ENCODE peak calls at places on chromosomes 7 and 10, in four cellular contexts. J is neural progenitor cell, B is GM23248, F is HCT116. N is an unnamed sample.

GRCh38 chr10:104311184-104311720 is 27.0 kb downstream of the ITPRIP start:
- DNase-seq in J (no peak), B (no peak), F (no peak), N (no peak)

GRCh38 chr7:71414490-71414889 is 282.5 kb downstream of the GALNT17 start:
- DNase-seq in J (no peak), B (no peak), F (no peak), N (no peak)

GRCh38 chr7:107430057-107430456 is 39.8 kb upstream of the GPR22 start:
- DNase-seq in J (no peak), B (no peak), F (no peak), N (no peak)

GRCh38 chr7:157521061-157521731 is 184.4 kb downstream of the DNAJB6 start:
- DNase-seq in J (no peak), B (no peak), F (no peak), N (no peak)

GRCh38 chr10:18087398-18087797 is 52.8 kb upstream of the CACNB2 start:
- DNase-seq in J (no peak), B (no peak), F (no peak), N (no peak)

GRCh38 chr10:16529853-16530252 is 8.2 kb upstream of the C1QL3 start:
- DNase-seq in J (no peak), B (no peak), F (no peak), N (no peak)

GRCh38 chr10:74134240-74134820 is 16.3 kb downstream of the AP3M1 start:
- DNase-seq in J (no peak), B (no peak), F (no peak), N (no peak)

GRCh38 chr10:109957092-109957797 is 33.9 kb upstream of the XPNPEP1 start:
- DNase-seq in J (no peak), B (no peak), F (no peak), N (peak; percentile 23)

GRCh38 chr10:70669015-70669414 is 3.3 kb upstream of the ADAMTS14 start:
- DNase-seq in J (no peak), B (no peak), F (no peak), N (no peak)

GRCh38 chr7:33185786-33186185 is 56.4 kb downstream of the BBS9 start:
- DNase-seq in J (peak; percentile 56), B (peak; percentile 65), F (peak; percentile 34), N (peak; percentile 52)

GRCh38 chr7:2412587-2413201 is 9.3 kb downstream of the CHST12 start:
- DNase-seq in J (no peak), B (peak; percentile 31), F (no peak), N (no peak)

GRCh38 chr10:101986277-101986971 is 69.5 kb downstream of the ARMH3 start:
- DNase-seq in J (no peak), B (no peak), F (no peak), N (no peak)

GRCh38 chr10:43252166-43252784 is 14.6 kb downstream of the RASGEF1A start:
- DNase-seq in J (no peak), B (no peak), F (no peak), N (no peak)

GRCh38 chr7:39405591-39405990 is 160.6 kb upstream of the YAE1 start:
- DNase-seq in J (no peak), B (no peak), F (no peak), N (no peak)

GRCh38 chr7:141558544-141559183 is 7.5 kb downstream of the AGK start:
- DNase-seq in J (no peak), B (peak; percentile 9), F (no peak), N (no peak)

GRCh38 chr7:22457471-22457870 is 42.5 kb downstream of the STEAP1B start:
- DNase-seq in J (no peak), B (no peak), F (no peak), N (no peak)

GRCh38 chr7:114922652-114923402 is 933 bp downstream of the MDFIC start:
- DNase-seq in J (peak; percentile 45), B (peak; percentile 81), F (no peak), N (no peak)

GRCh38 chr10:97861351-97861750 is 11.7 kb downstream of the GOLGA7B start:
- DNase-seq in J (no peak), B (peak; percentile 95), F (no peak), N (no peak)

GRCh38 chr7:75649462-75649861 is 89.3 kb downstream of the HIP1 start:
- DNase-seq in J (no peak), B (no peak), F (no peak), N (no peak)

GRCh38 chr10:12412671-12413368 is 63.5 kb downstream of the CAMK1D start:
- DNase-seq in J (no peak), B (no peak), F (no peak), N (no peak)

GRCh38 chr10:102718220-102718619 is 3.8 kb downstream of the SFXN2 start:
- DNase-seq in J (peak; percentile 35), B (peak; percentile 42), F (no peak), N (no peak)

GRCh38 chr7:149819141-149819960 is 18.8 kb upstream of the ZNF862 start:
- DNase-seq in J (no peak), B (no peak), F (no peak), N (no peak)

GRCh38 chr7:41047789-41048191 is 655.1 kb downstream of the INHBA start:
- DNase-seq in J (no peak), B (peak; percentile 31), F (no peak), N (no peak)

GRCh38 chr7:14495633-14496032 is 406.9 kb downstream of the DGKB start:
- DNase-seq in J (no peak), B (no peak), F (no peak), N (no peak)

GRCh38 chr10:72020914-72021754 is 56.9 kb downstream of the CHST3 start:
- DNase-seq in J (no peak), B (no peak), F (no peak), N (no peak)

GRCh38 chr7:45665172-45665571 is 91.0 kb downstream of the ADCY1 start:
- DNase-seq in J (no peak), B (no peak), F (no peak), N (no peak)

GRCh38 chr7:38574121-38574520 is 57.1 kb downstream of the AMPH start:
- DNase-seq in J (no peak), B (peak; percentile 58), F (no peak), N (no peak)

GRCh38 chr10:98224509-98224908 is 43.5 kb downstream of the LOXL4 start:
- DNase-seq in J (no peak), B (peak; percentile 49), F (no peak), N (no peak)

GRCh38 chr7:4792537-4793126 is 17.2 kb downstream of the AP5Z1 start:
- DNase-seq in J (peak; percentile 73), B (peak; percentile 53), F (no peak), N (no peak)

GRCh38 chr7:25168145-25168544 is 43.1 kb upstream of the CYCS start:
- DNase-seq in J (no peak), B (no peak), F (no peak), N (no peak)

GRCh38 chr7:25295404-25295803 is 67.1 kb upstream of the NPVF start:
- DNase-seq in J (no peak), B (no peak), F (no peak), N (no peak)

GRCh38 chr10:60236869-60237524 is 152.7 kb downstream of the ANK3 start:
- DNase-seq in J (no peak), B (peak; percentile 71), F (no peak), N (peak; percentile 97)

GRCh38 chr7:12581897-12582296 is 11.4 kb downstream of the SCIN start:
- DNase-seq in J (no peak), B (peak; percentile 73), F (no peak), N (no peak)

GRCh38 chr10:32417906-32418547 is 27.9 kb upstream of the CCDC7 start:
- DNase-seq in J (no peak), B (peak; percentile 77), F (no peak), N (no peak)

GRCh38 chr7:142868188-142868811 is 13.4 kb downstream of the EPHB6 start:
- DNase-seq in J (no peak), B (no peak), F (no peak), N (no peak)

GRCh38 chr10:72107325-72108003 is 19.1 kb upstream of the SPOCK2 start:
- DNase-seq in J (no peak), B (peak; percentile 10), F (no peak), N (peak; percentile 62)

GRCh38 chr10:49612513-49613159 is 1.2 kb upstream of the CHAT start:
- DNase-seq in J (peak; percentile 86), B (no peak), F (no peak), N (no peak)
- H3K4me1 ChIP-seq in J (peaks cover 21% of the 10 kb centered on the region), B (no peaks in the 10 kb centered on the region), F (no peaks in the 10 kb centered on the region), N (no peaks in the 10 kb centered on the region)

GRCh38 chr7:151626422-151627115 is 106.9 kb upstream of the RHEB start:
- DNase-seq in J (peak; percentile 74), B (peak; percentile 24), F (no peak), N (peak; percentile 37)
- H3K27ac ChIP-seq in J (no peak overlapping the region), B (no peak overlapping the region), F (no peak overlapping the region), N (no peak overlapping the region)

DNA sequence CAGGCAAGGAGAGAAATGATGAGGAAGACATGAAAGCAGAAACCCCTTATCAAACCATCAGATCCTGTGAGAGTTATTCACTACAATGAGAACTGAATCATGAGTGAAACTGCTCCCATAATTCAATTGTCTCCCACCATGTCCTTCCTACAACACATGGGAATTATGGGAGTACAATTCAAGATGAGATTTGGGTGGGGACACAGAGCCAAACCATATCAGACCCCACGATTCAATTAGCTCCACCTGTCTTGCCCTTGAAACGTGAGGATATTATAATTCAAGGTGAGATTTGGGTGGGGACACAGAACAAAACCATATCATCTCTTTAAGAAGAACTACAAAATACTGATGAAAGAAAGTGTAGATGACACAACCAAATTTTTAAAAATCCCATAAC is 128.9 kb downstream of the IMMP2L start:
- DNase-seq in J (no peak), B (no peak), F (no peak), N (no peak)
- TF ChIP-seq EZH2phosphoT487 in J (no peak), B (no peak), F (no peak), N (no peak)

GRCh38 chr10:132364594-132364970 is 32.4 kb upstream of the PWWP2B start:
- DNase-seq in J (no peak), B (peak; percentile 22), F (no peak), N (no peak)
- H3K4me1 ChIP-seq in J (peaks cover 5% of the 10 kb centered on the region), B (peaks cover 13% of the 10 kb centered on the region), F (no peaks in the 10 kb centered on the region), N (no peaks in the 10 kb centered on the region)

DNA sequence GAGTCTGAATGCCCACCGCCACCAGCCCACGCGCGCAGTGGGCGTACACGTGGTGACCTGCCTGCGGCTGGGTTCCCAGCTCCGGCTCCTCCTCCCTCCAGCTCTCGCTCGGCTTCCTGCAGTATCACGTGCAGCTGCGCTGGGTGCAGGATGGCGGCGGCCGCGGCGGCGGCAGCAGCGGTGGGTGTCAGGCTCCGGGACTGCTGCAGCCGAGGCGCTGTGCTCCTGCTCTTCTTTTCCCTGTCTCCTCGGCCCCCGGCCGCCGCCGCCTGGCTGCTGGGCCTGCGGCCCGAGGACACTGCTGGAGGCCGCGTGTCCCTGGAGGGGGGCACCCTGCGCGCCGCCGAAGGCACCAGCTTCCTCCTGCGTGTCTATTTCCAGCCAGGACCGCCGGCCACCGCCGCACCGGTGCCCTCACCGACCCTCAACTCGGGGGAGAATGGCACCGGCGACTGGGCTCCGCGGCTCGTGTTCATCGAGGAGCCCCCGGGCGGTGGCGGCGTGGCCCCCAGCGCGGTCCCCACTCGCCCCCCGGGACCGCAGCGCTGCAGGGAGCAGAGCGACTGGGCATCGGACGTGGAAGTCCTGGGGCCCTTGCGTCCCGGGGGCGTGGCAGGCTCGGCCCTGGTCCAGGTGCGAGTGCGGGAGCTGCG is at the start of gene CNNM1:
- DNase-seq in J (peak; percentile 66), B (peak; percentile 75), F (no peak), N (no peak)
- H3K27ac ChIP-seq in J (no peak within 1 kb of the TSS), B (no peak within 1 kb of the TSS), F (no peak within 1 kb of the TSS), N (no peak within 1 kb of the TSS)

DNA sequence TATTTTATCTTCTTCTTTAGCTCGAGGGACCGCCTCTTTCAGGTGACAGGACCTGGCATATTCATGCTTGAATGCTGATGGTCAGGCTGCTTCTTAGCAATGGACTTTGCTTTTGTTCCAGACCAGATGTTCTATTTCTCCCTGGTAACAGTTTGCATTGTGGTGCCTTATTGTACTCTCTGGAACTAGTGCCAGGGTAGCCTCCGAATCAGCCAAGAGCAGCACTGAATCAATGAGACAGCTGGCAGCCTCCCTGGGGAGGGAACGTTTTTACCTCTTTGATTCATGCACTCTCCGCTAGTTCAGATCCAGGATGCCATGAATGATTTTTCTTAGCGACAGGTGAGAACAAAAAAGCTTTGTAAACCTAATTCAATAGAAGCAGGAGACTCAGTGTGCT is 54.1 kb upstream of the NXPH1 start:
- DNase-seq in J (peak; percentile 27), B (no peak), F (no peak), N (no peak)
- TF ChIP-seq EZH2phosphoT487 in J (no peak), B (no peak), F (no peak), N (no peak)